ENCODE peak calls at places on chromosomes 11 and 22, in ten cellular contexts. M, H, Y, E, A, K, S, J, R and U are unnamed samples.

GRCh38 chr22:46457502-46458488 is 79.6 kb downstream of the CELSR1 start:
- DNase-seq in E (peak), M (no peak), S (no peak), K (no peak), A (no peak), J (no peak), Y (no peak), H (no peak), R (no peak), U (no peak)

GRCh38 chr22:47396105-47396504 is 633.7 kb downstream of the TBC1D22A start:
- DNase-seq in H (no peak), M (no peak), R (no peak), K (no peak), J (no peak), Y (no peak), E (no peak), S (no peak), A (no peak), U (no peak)

GRCh38 chr11:1200611-1201191 is 22.2 kb upstream of the MUC5B start:
- DNase-seq in E (no peak), Y (no peak), S (peak), J (no peak), K (peak), H (no peak), M (no peak), R (no peak), A (peak), U (no peak)

GRCh38 chr11:103110406-103110805 is 1.2 kb downstream of the DYNC2H1 start:
- DNase-seq in Y (no peak), S (no peak), M (no peak), E (peak), A (no peak), K (no peak), R (no peak), J (no peak), H (no peak), U (no peak)

GRCh38 chr11:65434057-65434666 is 11.6 kb downstream of the NEAT1 start:
- DNase-seq in S (no peak), R (no peak), Y (no peak), M (peak), K (peak), J (no peak), E (peak), A (no peak), H (no peak), U (peak)

GRCh38 chr22:25749420-25750169 is 7.6 kb downstream of the MYO18B start:
- DNase-seq in H (no peak), E (no peak), Y (no peak), A (no peak), R (no peak), M (no peak), K (no peak), S (no peak), J (no peak), U (no peak)

GRCh38 chr11:3165152-3165705 is at the start of gene OSBPL5:
- DNase-seq in A (peak), K (peak), S (peak), R (peak), H (peak), J (no peak), E (peak), Y (peak), M (no peak), U (peak)

GRCh38 chr11:76242004-76242779 is 35.9 kb upstream of the WNT11 start:
- DNase-seq in Y (no peak), J (no peak), R (no peak), A (no peak), H (no peak), S (no peak), K (no peak), E (no peak), M (no peak), U (no peak)

GRCh38 chr11:44529895-44530412 is 35.5 kb upstream of the CD82 start:
- DNase-seq in M (no peak), A (no peak), S (no peak), R (no peak), Y (no peak), J (no peak), E (no peak), H (no peak), K (no peak), U (no peak)

GRCh38 chr11:44531116-44531504 is 34.4 kb upstream of the CD82 start:
- DNase-seq in H (no peak), R (no peak), A (no peak), J (no peak), Y (no peak), E (no peak), M (no peak), K (no peak), S (no peak), U (no peak)

GRCh38 chr11:44528581-44528980 is 36.9 kb upstream of the CD82 start:
- DNase-seq in R (no peak), J (no peak), A (no peak), S (no peak), K (no peak), M (no peak), E (no peak), H (no peak), Y (no peak), U (no peak)

GRCh38 chr11:44531636-44532035 is 33.8 kb upstream of the CD82 start:
- DNase-seq in S (no peak), Y (no peak), R (no peak), J (no peak), H (no peak), K (no peak), M (no peak), E (no peak), A (no peak), U (no peak)

DNA sequence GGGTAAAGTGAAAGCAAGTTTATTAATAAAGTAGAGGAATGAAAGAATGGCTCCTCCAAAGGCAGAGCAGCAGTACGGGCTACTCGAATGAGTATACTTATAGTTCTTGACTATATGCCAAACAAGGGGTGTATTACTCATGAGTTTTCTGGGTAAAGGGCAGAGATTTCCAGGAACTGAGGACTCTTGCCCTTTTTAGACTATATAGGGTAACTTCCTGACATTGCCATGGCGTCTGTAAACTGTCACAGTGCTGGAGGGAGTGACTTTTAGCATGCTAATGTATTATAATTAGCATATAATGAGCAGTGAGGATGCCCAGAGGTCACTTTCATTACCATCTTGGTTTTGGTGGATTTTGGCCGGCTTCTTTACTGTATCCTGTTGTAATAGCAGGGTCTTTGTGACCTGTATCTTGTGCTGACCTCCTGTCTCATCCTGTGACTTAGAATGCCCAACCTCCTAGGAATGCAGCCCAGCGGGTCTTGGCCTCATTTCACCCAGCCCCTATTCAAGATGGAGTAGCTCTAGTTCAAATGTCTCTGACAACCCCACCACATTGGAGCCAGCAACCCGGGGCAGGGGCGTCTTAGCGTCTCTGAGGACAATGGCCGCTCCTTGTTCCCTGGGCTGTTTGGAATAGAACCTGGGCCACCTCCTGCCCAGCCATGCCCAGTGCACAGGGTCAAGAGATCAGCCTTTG is 34.9 kb upstream of the CD82 start:
- DNase-seq in E (peak), R (no peak), J (no peak), M (no peak), S (no peak), Y (no peak), H (no peak), K (no peak), A (no peak), U (no peak)
- TF ChIP-seq POLR2A in E (no peak), R (no peak), J (no peak), M (no peak), S (no peak), Y (no peak), H (no peak), K (no peak), A (no peak), U (no peak)

DNA sequence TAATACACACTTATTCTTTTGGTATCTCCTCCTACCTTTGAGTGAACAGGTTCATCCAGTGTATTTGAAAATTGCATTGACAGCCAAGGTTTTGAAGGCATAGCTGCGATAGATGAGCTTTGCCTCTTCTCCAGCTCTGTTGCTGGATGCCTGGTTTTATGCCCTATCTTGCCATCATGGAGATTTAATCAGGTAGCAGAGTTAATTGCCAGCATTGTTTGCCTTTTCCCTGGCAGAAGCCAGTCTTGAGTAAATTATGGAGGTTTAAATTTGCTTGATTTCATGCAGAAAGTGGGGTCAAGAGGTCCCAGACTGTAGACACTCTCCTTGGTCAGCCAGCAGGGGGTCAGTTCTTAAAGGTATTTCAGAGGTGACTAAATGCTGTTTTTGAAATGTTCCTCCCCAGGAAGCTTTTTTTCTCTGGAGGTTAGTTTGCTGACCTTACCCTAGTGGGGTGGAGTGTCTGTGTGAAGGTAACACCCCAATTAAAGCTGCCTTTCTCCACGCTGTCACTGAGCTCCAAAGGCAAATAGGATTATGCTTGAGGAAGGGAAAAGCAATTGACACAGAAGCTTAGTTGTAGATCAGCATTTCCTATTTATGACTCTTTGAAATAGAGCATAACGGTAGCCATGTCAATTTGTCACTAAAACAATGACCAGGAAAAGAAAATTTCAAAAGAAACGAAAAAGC is 96.0 kb downstream of the EXT2 start:
- DNase-seq in A (no peak), R (no peak), E (no peak), S (no peak), Y (no peak), H (no peak), M (no peak), K (no peak), J (no peak), U (no peak)
- TF ChIP-seq CTCF in A (no peak), R (no peak), E (no peak), S (no peak), Y (no peak), H (no peak), M (no peak), K (no peak), J (no peak), U (no peak)

GRCh38 chr11:117976445-117976844 is 9.7 kb upstream of the IL10RA start:
- DNase-seq in Y (no peak), E (no peak), J (no peak), H (no peak), M (no peak), A (no peak), K (no peak), R (no peak), S (no peak), U (no peak)
- H3K27ac ChIP-seq in Y (no peak), E (no peak), J (no peak), H (no peak), M (no peak), A (no peak), K (no peak), R (no peak), S (no peak), U (no peak)

GRCh38 chr11:34052036-34052607 is 591 bp downstream of the CAPRIN1 start:
- DNase-seq in A (peak), R (peak), J (peak), M (peak), E (peak), Y (peak), H (peak), S (peak), K (peak), U (peak)
- TF ChIP-seq POLR2A in A (no peak), R (peak), J (peak), M (no peak), E (peak), Y (peak), H (no peak), S (no peak), K (no peak), U (no peak)

GRCh38 chr11:60348116-60348515 is 21.1 kb downstream of the MS4A6E start:
- DNase-seq in A (no peak), S (no peak), Y (no peak), R (no peak), M (no peak), J (no peak), H (no peak), E (no peak), K (no peak), U (no peak)
- TF ChIP-seq CTCF in A (no peak), S (no peak), Y (no peak), R (no peak), M (no peak), J (no peak), H (no peak), E (no peak), K (no peak), U (no peak)

GRCh38 chr11:4184163-4184916 is 89.7 kb downstream of the RRM1 start:
- DNase-seq in Y (no peak), K (no peak), H (no peak), E (peak), R (no peak), M (no peak), A (no peak), J (no peak), S (no peak), U (no peak)

GRCh38 chr11:4186464-4187054 is 92.0 kb downstream of the RRM1 start:
- DNase-seq in R (no peak), M (no peak), Y (no peak), E (no peak), J (no peak), K (no peak), H (no peak), A (no peak), S (no peak), U (no peak)

GRCh38 chr11:4185561-4185960 is 91.0 kb downstream of the RRM1 start:
- DNase-seq in R (no peak), Y (no peak), M (no peak), J (no peak), S (no peak), A (no peak), K (no peak), E (no peak), H (no peak), U (no peak)

GRCh38 chr11:4190098-4190497 is 95.5 kb downstream of the RRM1 start:
- DNase-seq in J (no peak), K (no peak), H (no peak), R (no peak), A (no peak), S (no peak), E (no peak), Y (no peak), M (no peak), U (no peak)

DNA sequence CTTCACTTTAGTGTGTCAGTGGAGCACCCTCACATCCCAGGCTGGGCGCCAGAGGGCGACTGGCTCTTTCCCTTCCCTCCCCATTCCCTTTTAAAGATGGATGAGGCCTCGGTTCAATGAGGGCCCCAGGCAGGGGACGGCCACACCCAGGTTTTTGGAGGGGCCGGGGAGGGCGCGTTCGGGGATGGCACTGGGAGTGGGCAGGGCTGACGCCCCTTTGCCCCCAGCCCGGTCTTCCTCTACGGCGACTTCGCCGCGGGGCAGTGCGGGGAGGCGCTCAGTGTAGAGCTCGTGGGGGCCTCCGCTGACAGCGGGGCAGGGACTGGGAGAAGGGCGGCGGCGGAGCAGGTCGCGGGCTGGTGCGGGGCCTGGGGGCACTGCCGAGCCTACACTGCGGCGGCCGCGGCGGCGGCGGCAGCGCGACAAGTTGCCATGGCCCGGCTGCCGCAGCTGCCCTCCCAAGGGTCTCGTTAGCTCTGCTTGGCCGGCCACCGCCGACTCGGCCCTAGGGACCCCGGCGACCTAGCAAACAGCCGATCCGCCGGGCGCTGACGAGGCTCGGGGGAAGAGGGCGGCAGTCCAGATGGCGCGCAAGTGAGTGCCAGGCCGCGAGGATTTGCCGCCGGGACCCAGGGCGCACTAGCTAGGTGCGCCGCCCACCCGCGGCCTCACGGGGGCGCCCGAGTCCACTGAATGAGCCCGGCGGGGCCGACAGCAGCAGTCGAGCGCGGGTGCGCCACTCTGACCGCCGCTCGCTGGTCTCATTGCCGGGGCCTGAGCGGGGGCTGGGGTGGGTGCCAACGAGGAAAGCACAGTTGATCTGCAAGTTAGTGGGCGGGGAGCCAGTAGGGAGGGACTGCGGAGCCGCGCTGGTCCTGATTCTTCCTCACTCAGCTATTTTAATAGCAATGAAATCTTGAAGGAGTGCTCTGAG is 92.7 kb downstream of the RRM1 start:
- DNase-seq in K (peak), H (peak), J (peak), Y (peak), R (peak), M (peak), A (peak), S (peak), E (peak), U (peak)
- H3K27ac ChIP-seq in K (peak), H (peak), J (no peak), Y (peak), R (peak), M (peak), A (no peak), S (peak), E (peak), U (peak)

GRCh38 chr22:29767289-29768051 is at the start of gene UQCR10:
- DNase-seq in S (peak), M (peak), J (peak), K (peak), R (peak), Y (peak), E (peak), H (peak), A (peak), U (peak)
- TF ChIP-seq POLR2A in S (no peak), M (peak), J (no peak), K (peak), R (peak), Y (peak), E (peak), H (no peak), A (peak), U (no peak)

DNA sequence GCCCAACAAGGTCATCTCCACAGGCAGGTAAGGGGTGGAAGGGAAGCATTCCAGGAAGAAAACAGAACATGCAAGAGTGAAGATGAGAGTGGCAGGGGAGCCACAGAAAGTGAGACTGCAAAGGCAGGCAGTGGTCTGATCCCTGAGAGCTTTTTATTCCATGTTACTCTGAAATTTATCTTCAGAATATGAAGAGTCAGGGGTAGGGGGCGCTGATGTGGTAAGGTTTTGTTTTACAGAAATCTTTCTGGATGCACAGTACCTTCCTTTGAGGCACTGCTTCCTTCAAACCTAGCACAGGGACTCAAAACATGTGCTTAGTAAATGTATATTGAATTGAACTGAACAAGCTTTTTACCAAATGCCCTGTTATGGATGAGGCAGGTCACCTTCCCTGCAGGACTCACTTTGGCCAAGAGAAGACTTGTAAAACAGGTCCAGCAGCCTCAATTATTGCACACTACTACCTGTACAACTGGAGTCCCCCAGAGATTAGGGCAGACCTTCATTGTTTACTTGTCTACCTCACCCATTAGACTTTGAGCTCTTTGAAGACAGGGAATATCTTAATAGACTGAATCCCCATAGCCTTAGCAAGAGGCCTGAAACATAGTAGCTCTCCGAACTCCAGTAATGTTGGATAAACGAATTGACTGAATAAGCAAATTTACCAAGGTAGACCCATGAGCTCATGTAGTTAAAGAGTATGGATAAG is 2.2 kb downstream of the PAK1 start:
- DNase-seq in M (no peak), J (peak), H (peak), Y (peak), E (no peak), K (no peak), A (no peak), S (peak), R (peak), U (peak)
- TF ChIP-seq CTCF in M (no peak), J (peak), H (no peak), Y (no peak), E (peak), K (no peak), A (no peak), S (no peak), R (no peak), U (no peak)